ENCODE peak calls at places on chromosomes 1 and 21, in five cellular contexts. One of them, this sample, is unnamed.

GRCh38 chr1:27398405-27399149 is 6.2 kb downstream of the GPR3 start:
- DNase-seq in amniotic stem cell: no peak
- DNase-seq in CD8-positive, alpha-beta T cell: no peak
- DNase-seq in Daoy: no peak
- DNase-seq in germinal center: no peak
- DNase-seq in this sample: no peak

GRCh38 chr1:180415985-180416633 is 86.3 kb downstream of the ACBD6 start:
- DNase-seq in amniotic stem cell: no peak
- DNase-seq in CD8-positive, alpha-beta T cell: no peak
- DNase-seq in Daoy: peak; percentile 4
- DNase-seq in germinal center: peak; percentile 28
- DNase-seq in this sample: no peak

GRCh38 chr1:59645893-59646292 is 168.9 kb upstream of the HOOK1 start:
- DNase-seq in amniotic stem cell: peak; percentile 3
- DNase-seq in CD8-positive, alpha-beta T cell: no peak
- DNase-seq in Daoy: no peak
- DNase-seq in germinal center: no peak
- DNase-seq in this sample: no peak

GRCh38 chr1:12432897-12433296 is 185.1 kb downstream of the DHRS3 start:
- DNase-seq in amniotic stem cell: no peak
- DNase-seq in CD8-positive, alpha-beta T cell: no peak
- DNase-seq in Daoy: no peak
- DNase-seq in germinal center: no peak
- DNase-seq in this sample: no peak

GRCh38 chr1:243798726-243799125 is 51.3 kb downstream of the AKT3 start:
- DNase-seq in amniotic stem cell: peak; percentile 47
- DNase-seq in CD8-positive, alpha-beta T cell: no peak
- DNase-seq in Daoy: peak; percentile 56
- DNase-seq in germinal center: no peak
- DNase-seq in this sample: no peak

GRCh38 chr1:168224991-168225390 is 813 bp upstream of the SFT2D2 start:
- DNase-seq in amniotic stem cell: no peak
- DNase-seq in CD8-positive, alpha-beta T cell: no peak
- DNase-seq in Daoy: no peak
- DNase-seq in germinal center: no peak
- DNase-seq in this sample: no peak

GRCh38 chr1:94617139-94617805 is 75.7 kb upstream of the F3 start:
- DNase-seq in amniotic stem cell: no peak
- DNase-seq in CD8-positive, alpha-beta T cell: no peak
- DNase-seq in Daoy: peak; percentile 90
- DNase-seq in germinal center: no peak
- DNase-seq in this sample: no peak

GRCh38 chr1:181148636-181149035 is 60.1 kb downstream of the IER5 start:
- DNase-seq in amniotic stem cell: no peak
- DNase-seq in CD8-positive, alpha-beta T cell: no peak
- DNase-seq in Daoy: no peak
- DNase-seq in germinal center: no peak
- DNase-seq in this sample: no peak

GRCh38 chr1:162629077-162629637 is 3.1 kb upstream of the DDR2 start:
- DNase-seq in amniotic stem cell: no peak
- DNase-seq in CD8-positive, alpha-beta T cell: no peak
- DNase-seq in Daoy: no peak
- DNase-seq in germinal center: no peak
- DNase-seq in this sample: no peak

GRCh38 chr1:2469103-2469940 is 6.8 kb upstream of the PLCH2 start:
- DNase-seq in amniotic stem cell: no peak
- DNase-seq in CD8-positive, alpha-beta T cell: no peak
- DNase-seq in Daoy: no peak
- DNase-seq in germinal center: no peak
- DNase-seq in this sample: no peak

GRCh38 chr1:23062271-23062670 is 43.0 kb downstream of the KDM1A start:
- DNase-seq in amniotic stem cell: no peak
- DNase-seq in CD8-positive, alpha-beta T cell: no peak
- DNase-seq in Daoy: no peak
- DNase-seq in germinal center: no peak
- DNase-seq in this sample: no peak

GRCh38 chr1:8899046-8899445 is 20.6 kb upstream of the ENO1 start:
- DNase-seq in amniotic stem cell: no peak
- DNase-seq in CD8-positive, alpha-beta T cell: no peak
- DNase-seq in Daoy: no peak
- DNase-seq in germinal center: no peak
- DNase-seq in this sample: no peak

GRCh38 chr1:43968348-43968948 is 1.4 kb upstream of the DPH2 start:
- DNase-seq in amniotic stem cell: no peak
- DNase-seq in CD8-positive, alpha-beta T cell: no peak
- DNase-seq in Daoy: no peak
- DNase-seq in germinal center: no peak
- DNase-seq in this sample: no peak

GRCh38 chr1:170513138-170513537 is 18.8 kb upstream of the GORAB start:
- DNase-seq in amniotic stem cell: no peak
- DNase-seq in CD8-positive, alpha-beta T cell: no peak
- DNase-seq in Daoy: no peak
- DNase-seq in germinal center: no peak
- DNase-seq in this sample: no peak

GRCh38 chr1:192974701-192975100 is 84.5 kb downstream of the UCHL5 start:
- DNase-seq in amniotic stem cell: no peak
- DNase-seq in CD8-positive, alpha-beta T cell: no peak
- DNase-seq in Daoy: no peak
- DNase-seq in germinal center: no peak
- DNase-seq in this sample: no peak

GRCh38 chr21:45821315-45822001 is 160.1 kb upstream of the COL6A1 start:
- DNase-seq in amniotic stem cell: no peak
- DNase-seq in CD8-positive, alpha-beta T cell: no peak
- DNase-seq in Daoy: no peak
- DNase-seq in germinal center: no peak
- DNase-seq in this sample: no peak

GRCh38 chr1:242523968-242524570 is 428 bp downstream of the PLD5 start:
- DNase-seq in amniotic stem cell: no peak
- DNase-seq in CD8-positive, alpha-beta T cell: no peak
- DNase-seq in Daoy: peak; percentile 80
- DNase-seq in germinal center: peak; percentile 19
- DNase-seq in this sample: no peak

GRCh38 chr1:177800386-177801058 is 169.3 kb downstream of the SEC16B start:
- DNase-seq in amniotic stem cell: no peak
- DNase-seq in CD8-positive, alpha-beta T cell: no peak
- DNase-seq in Daoy: peak; percentile 36
- DNase-seq in germinal center: no peak
- DNase-seq in this sample: no peak

GRCh38 chr1:185159966-185160365 is 3.0 kb downstream of the SWT1 start:
- DNase-seq in amniotic stem cell: no peak
- DNase-seq in CD8-positive, alpha-beta T cell: no peak
- DNase-seq in Daoy: no peak
- DNase-seq in germinal center: no peak
- DNase-seq in this sample: no peak

GRCh38 chr1:35768350-35769187 is 1.2 kb downstream of the CLSPN start:
- DNase-seq in amniotic stem cell: no peak
- DNase-seq in CD8-positive, alpha-beta T cell: no peak
- DNase-seq in Daoy: no peak
- DNase-seq in germinal center: no peak
- DNase-seq in this sample: no peak

GRCh38 chr1:224432672-224433040 is 1.9 kb downstream of the WDR26 start:
- DNase-seq in amniotic stem cell: no peak
- DNase-seq in CD8-positive, alpha-beta T cell: no peak
- DNase-seq in Daoy: no peak
- DNase-seq in germinal center: no peak
- DNase-seq in this sample: no peak

GRCh38 chr1:198627436-198628063 is 11.3 kb upstream of the PTPRC start:
- DNase-seq in amniotic stem cell: no peak
- DNase-seq in CD8-positive, alpha-beta T cell: no peak
- DNase-seq in Daoy: no peak
- DNase-seq in germinal center: no peak
- DNase-seq in this sample: no peak

This sample was measured in T-cell.